ENCODE peak calls at places on chromosomes 1 and 21, in seven cellular contexts. V is midbrain; C is stimulated activated CD4-positive, alpha-beta T cell treated with anti-CD3 and anti-CD28 coated beads, Interleukin-12 subunit alpha, Interleukin-12 subunit beta, amount 100 ng/mL, for 4 hours; U is hypothalamus; N is activated T-cell treated with anti-CD3 and anti-CD28 coated beads for 4 hours; A is A172; H is astrocyte. Y is an unnamed sample.

GRCh38 chr1:201309420-201309819 is 26.1 kb downstream of the PKP1 start:
- DNase-seq in H (peak), N (no peak), V (no peak), U (peak), C (no peak), A (peak), Y (peak)

GRCh38 chr21:32732544-32732943 is 4.7 kb upstream of the SYNJ1 start:
- DNase-seq in N (no peak), U (no peak), H (no peak), A (no peak), C (no peak), V (no peak), Y (peak)

GRCh38 chr1:17909634-17910033 is 154.5 kb downstream of the ACTL8 start:
- DNase-seq in C (no peak), A (no peak), H (no peak), U (no peak), N (no peak), V (no peak), Y (peak)

GRCh38 chr1:63920154-63921117 is 146.6 kb downstream of the ROR1 start:
- DNase-seq in A (peak), N (no peak), C (no peak), H (peak), V (no peak), U (no peak), Y (peak)

GRCh38 chr21:34200288-34200905 is 127.0 kb downstream of the MRPS6 start:
- DNase-seq in U (no peak), A (no peak), V (no peak), H (no peak), C (no peak), N (no peak), Y (no peak)

GRCh38 chr1:111855260-111855659 is 99.6 kb downstream of the DDX20 start:
- DNase-seq in U (no peak), N (no peak), A (no peak), C (no peak), V (no peak), H (no peak), Y (no peak)

GRCh38 chr21:43753439-43753799 is 22.7 kb downstream of the CSTB start:
- DNase-seq in N (no peak), C (no peak), H (no peak), U (no peak), A (no peak), V (no peak), Y (no peak)

GRCh38 chr1:223748405-223748772 is 36.0 kb downstream of the CAPN2 start:
- DNase-seq in U (no peak), N (no peak), V (no peak), A (peak), C (no peak), H (peak), Y (no peak)

GRCh38 chr1:107326823-107327445 is 186.1 kb downstream of the NTNG1 start:
- DNase-seq in A (no peak), H (peak), N (no peak), U (no peak), V (no peak), C (no peak), Y (peak)

GRCh38 chr1:5829414-5829813 is 162.8 kb downstream of the NPHP4 start:
- DNase-seq in N (no peak), V (no peak), H (no peak), A (no peak), U (no peak), C (no peak), Y (no peak)

GRCh38 chr1:92298573-92299476 is at the start of the genes GLMN and RPAP2:
- DNase-seq in U (peak), A (peak), C (peak), H (peak), N (peak), V (peak), Y (peak)

GRCh38 chr1:165403835-165404482 is 41.0 kb downstream of the RXRG start:
- DNase-seq in A (peak), C (no peak), N (no peak), V (peak), H (no peak), U (peak), Y (peak)

GRCh38 chr1:11594222-11594621 is 60.0 kb downstream of the FBXO2 start:
- DNase-seq in N (no peak), U (no peak), A (no peak), V (no peak), C (no peak), H (peak), Y (no peak)

GRCh38 chr1:67355745-67356424 is 48.2 kb downstream of the IL12RB2 start:
- DNase-seq in N (no peak), C (no peak), U (no peak), A (peak), V (no peak), H (peak), Y (peak)

GRCh38 chr1:2080140-2080539 is 29.9 kb downstream of the PRKCZ start:
- DNase-seq in N (no peak), C (no peak), U (no peak), A (no peak), H (no peak), V (no peak), Y (no peak)

GRCh38 chr1:227940791-227941241 is 6.9 kb downstream of the WNT9A start:
- DNase-seq in H (no peak), A (no peak), V (no peak), N (no peak), U (no peak), C (no peak), Y (no peak)

GRCh38 chr1:237219751-237220150 is 177.8 kb downstream of the RYR2 start:
- DNase-seq in A (no peak), H (no peak), U (no peak), C (no peak), N (no peak), V (no peak), Y (no peak)

GRCh38 chr1:206797534-206798383 is 25.5 kb upstream of the IL10 start:
- DNase-seq in A (no peak), C (no peak), V (no peak), N (no peak), U (no peak), H (no peak), Y (peak)

GRCh38 chr1:45302505-45303331 is 24.0 kb upstream of the HPDL start:
- DNase-seq in V (no peak), C (no peak), N (no peak), A (no peak), U (no peak), H (no peak), Y (no peak)

GRCh38 chr1:163747261-163747660 is 425.5 kb downstream of the NUF2 start:
- DNase-seq in C (no peak), U (no peak), N (no peak), V (no peak), A (no peak), H (peak), Y (no peak)

GRCh38 chr1:62325696-62326095 is 6.5 kb upstream of the KANK4 start:
- DNase-seq in V (no peak), U (no peak), H (peak), C (no peak), A (peak), N (no peak), Y (peak)

GRCh38 chr21:45457832-45458172 is 52.8 kb downstream of the COL18A1 start:
- DNase-seq in C (no peak), A (no peak), V (no peak), H (no peak), N (no peak), U (no peak), Y (no peak)

GRCh38 chr1:4726620-4727341 is 72.4 kb downstream of the AJAP1 start:
- DNase-seq in V (no peak), N (no peak), A (no peak), C (no peak), H (no peak), U (no peak), Y (peak)

GRCh38 chr1:224565611-224566406 is 50.3 kb upstream of the CNIH3 start:
- DNase-seq in N (no peak), V (no peak), U (no peak), C (no peak), H (no peak), A (no peak), Y (peak)

GRCh38 chr1:234915923-234916675 is 212.5 kb downstream of the TOMM20 start:
- DNase-seq in V (no peak), C (no peak), N (no peak), A (no peak), U (no peak), H (no peak), Y (no peak)

Y was measured in M059J.